ENCODE peak calls at places on chromosomes 1 and 21, in eight cellular contexts. B is tibial artery, D is breast epithelium, R is suprapubic skin, Y is spleen, Q is right cardiac atrium, I is testis, V is lower lobe of right lung. S is an unnamed sample. For H3K4me1 and H3K9me3, the result is how much of the 10 kb centered on the place peaks cover.

GRCh38 chr1:89274431-89274857 is 1.8 kb upstream of the GBP5 start:
- DNase-seq in V (no peak), R (no peak), I (no peak), Y (no peak), Q (no peak), D (no peak), B (no peak), S (no peak)

GRCh38 chr1:59298178-59298583 is 1.3 kb downstream of the FGGY start:
- DNase-seq in R (no peak), I (peak), B (no peak), V (no peak), Q (peak), Y (no peak), D (no peak), S (no peak)

GRCh38 chr1:220528049-220528678 is at the start of gene MARK1:
- DNase-seq in R (peak), I (peak), Y (peak), V (peak), D (no peak), B (peak), Q (peak), S (no peak)

GRCh38 chr1:37478890-37479254 is 4.5 kb downstream of the ZC3H12A start:
- DNase-seq in Y (no peak), B (no peak), D (no peak), Q (no peak), V (no peak), R (no peak), I (no peak), S (no peak)

GRCh38 chr1:89633103-89633744 is at the start of gene LRRC8C:
- DNase-seq in R (peak), Y (peak), D (no peak), V (peak), B (peak), I (peak), Q (peak), S (peak)

GRCh38 chr1:39129514-39129913 is 75.0 kb upstream of the MACF1 start:
- DNase-seq in D (no peak), Y (no peak), B (no peak), R (no peak), I (no peak), V (no peak), Q (no peak), S (no peak)

GRCh38 chr1:240804475-240804874 is 192.5 kb upstream of the GREM2 start:
- DNase-seq in Y (no peak), B (no peak), V (no peak), I (no peak), R (no peak), Q (no peak), D (no peak), S (no peak)

GRCh38 chr1:203199002-203199401 is 12.5 kb upstream of the CHI3L1 start:
- DNase-seq in Y (no peak), Q (no peak), D (no peak), R (no peak), I (no peak), V (no peak), B (peak), S (no peak)

GRCh38 chr21:29091032-29091431 is 17.6 kb upstream of the CCT8 start:
- DNase-seq in B (no peak), Q (no peak), I (no peak), D (no peak), V (no peak), R (no peak), Y (no peak), S (no peak)

GRCh38 chr1:209490013-209490412 is 93.5 kb upstream of the CAMK1G start:
- DNase-seq in D (no peak), Y (no peak), V (no peak), I (no peak), R (no peak), Q (no peak), B (no peak), S (no peak)

GRCh38 chr1:114328505-114328904 is 174.8 kb upstream of the SYT6 start:
- DNase-seq in Q (no peak), R (no peak), B (no peak), I (no peak), D (no peak), Y (no peak), V (no peak), S (no peak)

GRCh38 chr1:209086486-209087192 is 496.9 kb upstream of the CAMK1G start:
- DNase-seq in Q (no peak), D (no peak), V (no peak), Y (no peak), B (no peak), R (no peak), I (no peak), S (no peak)

GRCh38 chr1:70034403-70034802 is 171.0 kb downstream of the LRRC40 start:
- DNase-seq in I (no peak), Y (no peak), Q (no peak), B (no peak), D (no peak), V (no peak), R (no peak), S (no peak)

GRCh38 chr1:115437146-115437639 is 99.1 kb upstream of the NGF start:
- DNase-seq in V (no peak), D (no peak), I (no peak), Q (no peak), B (no peak), Y (no peak), R (no peak), S (no peak)

GRCh38 chr1:230493264-230493663 is 67.1 kb upstream of the PGBD5 start:
- DNase-seq in R (no peak), I (no peak), D (no peak), Q (no peak), B (no peak), Y (no peak), V (no peak), S (no peak)

GRCh38 chr1:171220551-171221175 is 27.6 kb upstream of the FMO1 start:
- DNase-seq in Y (no peak), I (no peak), V (no peak), R (no peak), Q (peak), D (no peak), B (no peak), S (no peak)

GRCh38 chr1:61388586-61388985 is 306.2 kb downstream of the NFIA start:
- DNase-seq in V (no peak), Q (no peak), D (no peak), Y (no peak), I (no peak), B (no peak), R (no peak), S (no peak)

GRCh38 chr1:83860506-83861221 is 138.3 kb downstream of the TTLL7 start:
- DNase-seq in R (peak), Y (peak), I (peak), D (peak), V (peak), Q (peak), B (peak), S (peak)

GRCh38 chr21:39951183-39952101 is 84.2 kb downstream of the PCP4 start:
- DNase-seq in Q (no peak), V (no peak), I (no peak), D (no peak), B (no peak), R (no peak), Y (no peak), S (no peak)

GRCh38 chr1:11985851-11986250 is 5.6 kb downstream of the MFN2 start:
- DNase-seq in Y (no peak), D (no peak), R (no peak), V (no peak), Q (no peak), B (no peak), I (no peak), S (no peak)

GRCh38 chr21:25097648-25098047 is 509.6 kb downstream of the MRPL39 start:
- DNase-seq in V (no peak), B (no peak), Q (no peak), R (no peak), Y (no peak), I (no peak), D (no peak), S (no peak)

GRCh38 chr1:7550261-7550850 is 220.7 kb upstream of the VAMP3 start:
- DNase-seq in B (no peak), D (no peak), I (no peak), R (no peak), Q (no peak), Y (peak), V (peak), S (no peak)

GRCh38 chr1:70542040-70542439 is 131.0 kb downstream of the CTH start:
- DNase-seq in R (no peak), I (no peak), Y (no peak), Q (no peak), V (no peak), D (no peak), B (no peak), S (no peak)

GRCh38 chr1:203663820-203664219 is 37.2 kb downstream of the ATP2B4 start:
- DNase-seq in Y (no peak), R (no peak), V (no peak), B (no peak), I (no peak), Q (no peak), D (no peak), S (no peak)

GRCh38 chr1:21337931-21338567 is 47.8 kb upstream of the ECE1 start:
- DNase-seq in Q (peak), Y (peak), B (peak), I (peak), V (peak), R (peak), D (peak), S (peak)

GRCh38 chr1:21340230-21340564 is 49.9 kb upstream of the ECE1 start:
- DNase-seq in B (peak), I (no peak), Q (peak), V (peak), D (peak), Y (peak), R (peak), S (no peak)

GRCh38 chr1:21338568-21339401 is 48.5 kb upstream of the ECE1 start:
- DNase-seq in V (peak), R (peak), Q (peak), I (peak), Y (peak), D (peak), B (peak), S (no peak)

GRCh38 chr1:21341022-21341421 is 50.8 kb upstream of the ECE1 start:
- DNase-seq in I (no peak), R (no peak), D (no peak), V (no peak), B (no peak), Y (no peak), Q (no peak), S (no peak)

DNA sequence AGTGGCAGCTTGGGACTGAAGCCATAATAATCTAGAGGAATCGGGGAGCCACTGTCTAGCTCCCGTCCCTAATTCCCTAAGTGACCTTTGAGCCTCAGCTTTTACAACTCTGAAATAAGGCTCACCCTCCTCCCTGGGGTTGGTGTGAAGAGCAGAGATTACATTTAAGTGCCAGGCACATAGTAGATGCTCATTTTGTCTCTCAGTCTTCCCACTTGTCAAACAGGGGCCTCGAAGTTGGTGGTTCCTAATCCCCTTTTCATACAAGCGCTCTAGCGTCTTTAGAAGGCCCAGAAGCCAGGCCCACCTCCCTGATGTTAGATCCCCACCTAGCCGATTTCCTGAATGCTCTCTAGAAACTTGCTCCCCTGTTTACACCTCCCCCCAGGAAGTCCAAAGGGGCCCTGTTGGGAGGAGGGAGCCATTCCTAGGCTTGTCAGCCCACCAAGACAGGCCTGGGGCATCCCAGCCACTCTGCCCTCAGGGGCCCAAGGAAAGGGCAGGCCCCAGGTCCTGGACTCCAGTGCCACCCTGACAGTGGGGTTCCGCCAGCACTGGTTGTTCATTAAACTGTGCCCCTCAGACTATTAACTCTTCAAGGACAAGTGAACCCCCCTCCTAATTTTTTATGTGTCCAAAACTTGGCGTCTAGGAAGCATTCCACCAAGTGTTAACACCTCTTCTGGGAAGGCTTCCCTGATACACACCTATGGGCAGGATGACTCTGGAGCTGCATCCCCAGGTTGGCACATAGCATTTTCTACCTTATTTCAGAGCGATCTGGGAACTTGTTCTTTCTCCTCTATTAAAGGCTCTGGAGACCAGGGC is 49.4 kb upstream of the ECE1 start:
- DNase-seq in Q (no peak), V (no peak), D (no peak), B (no peak), I (no peak), R (no peak), Y (no peak), S (no peak)
- H3K4me1 ChIP-seq in Q (under half), V (half or more), D (under half), B (half or more), I (half or more), R (half or more), Y (half or more), S (half or more)

GRCh38 chr1:91651671-91652071 is 151.0 kb downstream of the CDC7 start:
- DNase-seq in Q (peak), R (peak), D (no peak), V (no peak), I (peak), Y (no peak), B (peak), S (peak)
- H3K27ac ChIP-seq in Q (peak), R (peak), D (peak), V (peak), I (peak), Y (peak), B (peak), S (peak)

GRCh38 chr1:72869873-72870272 is 587.5 kb upstream of the NEGR1 start:
- DNase-seq in I (no peak), V (no peak), Y (no peak), Q (no peak), R (no peak), B (no peak), D (no peak), S (no peak)

GRCh38 chr1:72869441-72869840 is 587.1 kb upstream of the NEGR1 start:
- DNase-seq in I (no peak), R (no peak), D (no peak), Q (no peak), B (no peak), Y (no peak), V (no peak), S (no peak)
- H3K9me3 ChIP-seq in I (under half), R (under half), D (under half), Q (under half), B (under half), Y (under half), V (under half), S (under half)

DNA sequence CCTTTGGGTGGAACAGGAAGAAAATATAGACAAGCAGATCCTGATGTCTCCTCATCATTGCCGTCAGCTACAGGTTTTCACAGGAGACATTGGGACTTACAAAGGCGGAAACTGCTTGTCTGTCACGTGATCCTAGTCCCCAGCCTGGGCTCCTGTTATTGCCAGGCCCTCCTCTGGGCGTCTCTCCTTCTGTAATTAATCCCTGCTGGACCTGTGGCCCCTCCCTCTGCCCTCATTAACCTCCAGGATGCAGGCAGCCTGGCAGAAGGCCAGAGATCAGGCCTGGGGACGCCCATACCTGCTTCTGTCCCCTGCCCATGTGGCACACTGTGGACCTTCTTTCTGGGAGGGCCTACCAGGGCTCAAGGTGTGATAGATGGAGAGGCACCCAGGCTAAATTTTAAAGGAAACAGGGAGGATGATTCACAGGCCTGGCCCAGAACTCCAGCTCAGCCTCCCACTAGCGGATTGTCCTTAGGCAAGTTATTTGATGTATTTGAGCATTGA is 2.4 kb downstream of the S100A5 start:
- DNase-seq in D (no peak), R (no peak), Q (no peak), I (no peak), B (peak), V (no peak), Y (peak), S (no peak)
- H3K4me1 ChIP-seq in D (under half), R (half or more), Q (under half), I (under half), B (under half), V (half or more), Y (half or more), S (under half)

GRCh38 chr21:33268736-33269441 is 2.7 kb downstream of the IL10RB start:
- DNase-seq in Y (no peak), B (no peak), R (peak), Q (no peak), V (peak), D (peak), I (no peak), S (no peak)
- H3K27ac ChIP-seq in Y (peak), B (no peak), R (no peak), Q (no peak), V (no peak), D (peak), I (no peak), S (no peak)

DNA sequence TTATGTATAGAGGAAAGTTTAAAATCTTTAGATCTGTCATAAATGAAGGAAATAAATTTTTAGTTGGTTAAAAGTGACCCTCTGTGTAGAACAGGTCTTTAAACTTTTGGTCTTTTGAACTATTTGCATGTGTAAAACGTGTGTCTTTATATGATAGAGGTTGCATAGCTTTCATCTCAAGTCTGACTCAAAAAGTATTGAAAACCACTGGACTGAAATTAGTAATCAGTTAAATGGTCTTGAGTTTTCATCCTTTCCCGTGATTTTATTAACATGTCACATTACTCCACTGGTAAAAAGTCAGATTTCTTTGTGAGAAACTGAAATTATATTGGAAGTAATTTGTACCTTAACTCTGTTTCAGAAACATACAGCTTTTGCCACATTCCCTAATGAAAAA is 1.8 kb downstream of the RNPC3 start:
- DNase-seq in Q (no peak), D (no peak), R (no peak), B (no peak), Y (no peak), V (no peak), I (no peak), S (no peak)
- H3K9me3 ChIP-seq in Q (under half), D (under half), R (under half), B (under half), Y (under half), V (under half), I (under half), S (under half)

GRCh38 chr1:27563407-27564263 is 40.3 kb downstream of the AHDC1 start:
- DNase-seq in B (peak), Y (no peak), Q (peak), R (no peak), D (no peak), I (peak), V (no peak), S (no peak)

GRCh38 chr1:27560271-27561125 is 43.4 kb downstream of the AHDC1 start:
- DNase-seq in Q (no peak), I (no peak), Y (no peak), R (no peak), D (no peak), B (peak), V (no peak), S (no peak)

GRCh38 chr1:27561126-27561899 is 42.6 kb downstream of the AHDC1 start:
- DNase-seq in D (no peak), R (no peak), B (no peak), Y (no peak), V (no peak), Q (no peak), I (peak), S (no peak)

GRCh38 chr1:27562483-27563406 is 41.2 kb downstream of the AHDC1 start:
- DNase-seq in Q (no peak), B (no peak), Y (no peak), R (no peak), I (no peak), D (no peak), V (no peak), S (no peak)

DNA sequence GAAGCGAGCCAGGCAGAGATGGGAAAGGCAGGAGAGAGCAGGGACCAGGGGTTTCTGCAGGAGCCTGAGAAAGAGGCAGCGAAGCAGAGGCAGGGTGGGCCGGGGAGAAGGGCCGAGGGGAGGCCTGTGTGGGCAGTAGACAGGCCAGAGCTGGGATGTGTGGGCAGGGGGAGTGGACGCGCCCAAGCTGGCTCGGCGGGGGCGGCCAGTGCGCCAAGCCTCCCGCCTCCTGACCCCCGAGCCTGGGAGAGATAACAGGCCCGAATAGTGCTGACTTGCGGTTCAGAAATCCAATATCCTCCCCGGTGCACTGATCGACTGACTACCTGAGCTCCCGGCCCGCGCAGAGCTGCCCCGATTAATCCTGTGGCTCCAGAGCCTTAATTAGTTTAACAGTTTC is 41.9 kb downstream of the AHDC1 start:
- DNase-seq in D (no peak), V (no peak), R (no peak), Y (no peak), B (no peak), I (peak), Q (no peak), S (no peak)
- H3K4me1 ChIP-seq in D (under half), V (half or more), R (half or more), Y (half or more), B (half or more), I (half or more), Q (half or more), S (half or more)